ENCODE peak calls at places on chromosomes 4 and X, in four cellular contexts. O is lung, B is brain microvascular endothelial cell, U is endodermal cell. J is an unnamed sample.

GRCh38 chr4:184851200-184851541 is 25.4 kb upstream of the ACSL1 start:
- DNase-seq in U (no peak), O (no peak), B (no peak), J (peak; percentile 15)

GRCh38 chr4:24273148-24273547 is 311.2 kb downstream of the DHX15 start:
- DNase-seq in U (no peak), O (no peak), B (no peak), J (no peak)

GRCh38 chr4:47824844-47825243 is 13.0 kb downstream of the CORIN start:
- DNase-seq in U (no peak), O (no peak), B (no peak), J (no peak)

GRCh38 chr4:5054532-5054931 is 3.3 kb downstream of the STK32B start:
- DNase-seq in U (no peak), B (no peak), O (no peak), J (no peak)

GRCh38 chr4:172892300-172892699 is 276.3 kb upstream of the GALNT7 start:
- DNase-seq in B (peak; percentile 3), O (no peak), U (peak; percentile 72), J (no peak)

GRCh38 chr4:123709336-123709735 is 312.7 kb downstream of the SPRY1 start:
- DNase-seq in U (no peak), O (no peak), B (no peak), J (peak; percentile 52)

GRCh38 chr4:143773998-143774898 is 73.8 kb upstream of the FREM3 start:
- DNase-seq in O (peak; percentile 59), U (peak; percentile 84), B (peak; percentile 71), J (peak; percentile 38)

GRCh38 chrX:23901805-23902204 is 5.9 kb downstream of the APOO start:
- DNase-seq in O (peak; percentile 45), B (peak; percentile 58), U (peak; percentile 73), J (peak; percentile 59)

GRCh38 chrX:38985375-38985774 is 184.1 kb downstream of the MID1IP1 start:
- DNase-seq in B (no peak), O (no peak), U (no peak), J (no peak)

GRCh38 chrX:129958814-129959492 is 23.5 kb upstream of the BCORL1 start:
- DNase-seq in O (no peak), B (no peak), U (no peak), J (no peak)
- H3K27me3 ChIP-seq in O (no peaks in the 10 kb centered on the region), B (no peaks in the 10 kb centered on the region), U (peaks cover 60% of the 10 kb centered on the region), J (no peaks in the 10 kb centered on the region)

GRCh38 chrX:36684053-36684452 is 324.1 kb upstream of the FAM47C start:
- DNase-seq in B (no peak), O (no peak), U (no peak), J (no peak)
- TF ChIP-seq CTCF in B (no peak), O (no peak), U (peak; percentile 59), J (no peak)

DNA sequence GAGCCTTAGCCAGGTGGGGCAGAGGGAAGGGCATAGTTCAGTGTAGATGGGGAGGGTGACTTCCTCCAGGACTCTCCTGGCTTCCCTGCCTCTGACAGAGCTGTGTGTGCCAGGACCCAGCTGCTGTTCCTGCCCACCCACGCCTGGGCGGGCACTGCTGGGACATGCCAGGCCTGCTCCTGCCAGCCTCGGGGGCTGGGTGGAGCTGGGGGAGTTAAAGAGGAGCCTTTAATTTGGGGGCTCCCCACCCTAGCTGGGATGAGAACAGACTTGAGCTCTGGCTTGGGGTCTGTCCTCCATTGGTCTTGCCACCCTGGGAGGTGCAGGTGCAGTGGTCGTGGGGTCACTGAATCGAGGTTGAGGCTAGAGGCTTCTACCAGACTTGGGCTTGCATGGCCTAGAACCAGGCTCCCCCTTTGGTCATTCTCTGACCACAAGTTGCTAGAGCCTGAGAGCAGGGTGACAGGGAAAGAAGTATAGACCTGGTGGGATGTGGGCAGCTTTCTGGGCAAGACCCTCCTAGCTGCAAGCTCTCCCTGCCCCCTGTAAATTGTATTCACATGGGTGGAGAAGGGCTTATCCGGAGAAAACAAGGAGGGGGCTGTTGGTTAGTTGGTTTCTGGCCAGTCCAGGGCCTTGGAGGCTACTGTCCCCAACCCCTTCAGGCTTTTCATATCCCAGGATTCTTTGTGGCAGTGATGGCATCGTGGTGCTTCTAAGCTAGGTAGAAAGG is 5.7 kb downstream of the EFNB1 start:
- DNase-seq in B (no peak), U (no peak), O (no peak), J (no peak)
- H3K27me3 ChIP-seq in B (no peaks in the 10 kb centered on the region), U (peaks cover 23% of the 10 kb centered on the region), O (no peaks in the 10 kb centered on the region), J (no peaks in the 10 kb centered on the region)

DNA sequence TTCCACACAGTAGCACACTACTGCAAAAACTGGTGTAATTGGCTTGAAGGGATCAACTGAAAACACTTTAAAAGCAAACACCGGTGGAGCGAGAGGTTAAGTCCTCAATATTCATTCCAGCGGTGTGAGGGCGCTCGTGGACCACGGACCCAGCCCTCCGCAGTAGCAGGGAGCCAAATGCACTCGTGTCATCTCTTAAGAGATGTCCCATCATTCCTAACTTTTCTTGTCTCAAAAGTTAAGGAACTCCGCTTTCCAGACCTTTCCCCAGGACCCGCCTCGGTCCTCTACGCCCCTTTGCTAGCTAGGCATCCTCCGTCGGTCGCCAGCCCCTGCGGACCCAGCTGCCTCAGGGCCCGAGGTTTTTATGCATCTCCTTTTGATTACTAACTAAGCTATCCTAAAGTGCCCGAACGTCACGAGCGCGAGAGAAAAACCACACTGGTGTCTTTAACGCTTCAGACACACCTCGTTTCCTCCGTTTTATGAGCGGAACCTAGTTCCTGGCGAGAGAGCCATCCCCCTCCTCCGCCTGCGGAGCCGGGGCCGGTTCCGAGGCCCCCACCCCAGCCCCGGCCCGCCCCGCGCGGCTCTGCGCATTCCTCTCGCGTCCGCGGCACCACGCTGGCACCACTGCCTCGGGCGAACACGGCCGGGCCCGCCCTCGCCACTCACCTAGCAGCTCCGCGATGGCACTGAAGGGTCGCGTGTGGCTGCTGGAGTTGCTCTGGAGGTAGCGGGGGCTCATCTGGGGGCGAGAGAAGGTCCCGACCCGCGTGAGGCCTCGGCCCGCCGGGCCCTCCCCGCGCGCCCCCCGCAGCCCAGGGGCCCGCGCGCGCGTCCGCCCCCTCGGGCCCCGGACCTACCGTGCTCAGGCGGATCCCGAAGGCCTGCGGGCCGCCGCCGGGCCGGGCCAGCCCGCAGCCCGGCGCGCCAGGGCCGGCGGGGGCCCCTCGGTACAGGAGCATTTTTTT is 723 bp downstream of the MORC4 start:
- DNase-seq in U (peak; percentile 70), B (peak; percentile 33), O (peak; percentile 43), J (peak; percentile 52)
- TF ChIP-seq CTCF in U (peak; percentile 57), B (peak; percentile 67), O (peak; percentile 28), J (peak; percentile 17)

GRCh38 chr4:1414831-1415680 is 8.8 kb upstream of the NKX1-1 start:
- DNase-seq in B (no peak), O (no peak), U (peak; percentile 45), J (no peak)
- H3K27me3 ChIP-seq in B (peaks cover 24% of the 10 kb centered on the region), O (no peaks in the 10 kb centered on the region), U (peaks cover 48% of the 10 kb centered on the region), J (peaks cover 96% of the 10 kb centered on the region)

GRCh38 chr4:157204634-157205244 is 15.8 kb upstream of the GRIA2 start:
- DNase-seq in U (peak; percentile 90), O (no peak), B (no peak), J (peak; percentile 30)
- TF ChIP-seq CTCF in U (peak; percentile 83), O (no peak), B (peak; percentile 54), J (peak; percentile 31)

DNA sequence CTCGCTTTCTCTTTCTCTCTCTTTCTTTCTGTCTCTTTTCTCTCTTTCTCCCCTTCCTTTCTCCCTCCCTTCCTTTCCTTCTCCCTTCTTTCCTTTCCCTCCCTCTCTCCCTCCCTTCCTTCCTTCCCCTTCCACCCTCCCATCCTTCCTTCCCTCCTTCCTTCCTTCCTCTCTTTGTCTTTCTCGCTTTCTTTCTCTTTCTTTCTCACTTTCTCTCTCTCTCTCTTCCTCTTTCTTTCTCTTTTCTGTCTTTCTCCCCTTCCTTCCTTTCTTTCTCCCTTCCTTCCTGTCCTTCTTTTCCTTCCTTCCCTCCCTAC is 2.1 kb upstream of the SORCS2 start:
- DNase-seq in O (no peak), U (no peak), B (no peak), J (no peak)
- H3K27me3 ChIP-seq in O (peaks cover 4% of the 10 kb centered on the region), U (peaks cover 72% of the 10 kb centered on the region), B (peaks cover 39% of the 10 kb centered on the region), J (peaks cover 67% of the 10 kb centered on the region)

GRCh38 chr4:121824171-121824527 is 466 bp upstream of the CCNA2 start:
- DNase-seq in O (no peak), B (no peak), U (no peak), J (no peak)

GRCh38 chr4:121824950-121825349 is 1.3 kb upstream of the CCNA2 start:
- DNase-seq in O (no peak), B (no peak), U (no peak), J (no peak)

GRCh38 chr4:121822047-121822446 is 1.6 kb downstream of the CCNA2 start:
- DNase-seq in U (no peak), B (no peak), O (no peak), J (no peak)

GRCh38 chr4:121823505-121824170 is at the start of gene CCNA2:
- DNase-seq in O (peak; percentile 97), U (peak; percentile 99), B (peak; percentile 96), J (peak; percentile 97)

GRCh38 chr4:121822796-121823504 is 733 bp downstream of the CCNA2 start:
- DNase-seq in B (peak; percentile 24), U (peak; percentile 74), O (no peak), J (peak; percentile 25)
- TF ChIP-seq CTCF in B (peak; percentile 40), U (peak; percentile 49), O (no peak), J (no peak)

GRCh38 chrX:645024-645376 is 14.4 kb downstream of the SHOX start:
- DNase-seq in B (no peak), O (no peak), U (peak; percentile 70), J (peak; percentile 82)

GRCh38 chrX:642436-643210 is 12.0 kb downstream of the SHOX start:
- DNase-seq in B (no peak), O (no peak), U (peak; percentile 49), J (no peak)

GRCh38 chrX:643911-644303 is 13.3 kb downstream of the SHOX start:
- DNase-seq in O (no peak), U (no peak), B (no peak), J (no peak)

GRCh38 chrX:646228-646495 is 15.6 kb downstream of the SHOX start:
- DNase-seq in U (peak; percentile 36), B (no peak), O (no peak), J (no peak)

GRCh38 chrX:644304-645023 is 13.9 kb downstream of the SHOX start:
- DNase-seq in U (peak; percentile 74), B (no peak), O (no peak), J (no peak)
- H3K27me3 ChIP-seq in U (peaks cover 88% of the 10 kb centered on the region), B (peaks cover 2% of the 10 kb centered on the region), O (peaks cover 36% of the 10 kb centered on the region), J (peaks cover 53% of the 10 kb centered on the region)

GRCh38 chr4:40507977-40508376 is 121.7 kb downstream of the RBM47 start:
- DNase-seq in B (no peak), O (no peak), U (no peak), J (peak; percentile 71)
- TF ChIP-seq CTCF in B (no peak), O (no peak), U (peak; percentile 21), J (peak; percentile 63)

J was measured in transverse colon.